ENCODE peak calls at places on chromosomes 13 and 19, in seven cellular contexts. O, X, L, Q, W, D and N are unnamed samples.

GRCh38 chr13:48275507-48275906 is 28.0 kb upstream of the RB1 start:
- DNase-seq in O (no peak), W (no peak), L (no peak), X (no peak), D (no peak), Q (no peak), N (no peak)

GRCh38 chr19:11152318-11153062 is 3.1 kb downstream of the SPC24 start:
- DNase-seq in X (no peak), D (no peak), O (peak; percentile 86), W (no peak), L (no peak), Q (no peak), N (no peak)

GRCh38 chr13:20525601-20526544 is at the start of gene CRYL1:
- DNase-seq in W (peak; percentile 78), X (peak; percentile 60), Q (peak; percentile 71), D (peak; percentile 82), O (peak; percentile 66), L (peak; percentile 80), N (peak; percentile 74)

GRCh38 chr13:68872338-68872737 is 1235.3 kb upstream of the ATXN8OS start:
- DNase-seq in X (no peak), L (no peak), D (no peak), W (no peak), Q (no peak), O (no peak), N (no peak)

GRCh38 chr13:21894091-21894490 is 223.2 kb downstream of the FGF9 start:
- DNase-seq in Q (peak; percentile 4), O (no peak), L (no peak), D (no peak), W (no peak), X (no peak), N (no peak)

GRCh38 chr13:106581268-106581667 is 13.3 kb upstream of the ARGLU1 start:
- DNase-seq in O (no peak), Q (no peak), X (no peak), D (no peak), L (no peak), W (no peak), N (no peak)

GRCh38 chr13:88802886-88803285 is 1131.7 kb downstream of the SLITRK5 start:
- DNase-seq in O (no peak), X (no peak), D (no peak), L (no peak), Q (no peak), W (no peak), N (no peak)

GRCh38 chr13:113273856-113274590 is 23.0 kb upstream of the LAMP1 start:
- DNase-seq in D (no peak), W (no peak), X (no peak), O (peak; percentile 68), Q (no peak), L (no peak), N (no peak)

GRCh38 chr19:28519950-28520861 is 692.7 kb downstream of the UQCRFS1 start:
- DNase-seq in L (no peak), O (no peak), X (no peak), Q (no peak), W (no peak), D (no peak), N (no peak)

GRCh38 chr13:110230661-110231347 is 76.2 kb downstream of the COL4A1 start:
- DNase-seq in Q (no peak), W (no peak), O (no peak), X (no peak), L (no peak), D (no peak), N (no peak)

GRCh38 chr19:2759965-2760364 is 20.1 kb upstream of the SLC39A3 start:
- DNase-seq in L (no peak), O (no peak), D (no peak), X (no peak), Q (no peak), W (no peak), N (no peak)

GRCh38 chr13:100581504-100581903 is 7.1 kb downstream of the GGACT start:
- DNase-seq in L (no peak), Q (no peak), D (no peak), X (no peak), O (no peak), W (no peak), N (no peak)